ENCODE peak calls at places on chromosomes 4 and X, in seven cellular contexts. F is HepG2, M is sigmoid colon, H is HL-60, A is suprapubic skin, B is Panc1, Z is spleen. P is an unnamed sample.

GRCh38 chrX:48761674-48762471 is at the start of gene GLOD5:
- DNase-seq in F (peak), M (no peak), H (peak), A (no peak), B (no peak), Z (no peak), P (peak)

GRCh38 chrX:108091878-108092291 is 307 bp downstream of the ATG4A start:
- DNase-seq in F (no peak), M (no peak), H (no peak), A (no peak), B (no peak), Z (no peak), P (no peak)

GRCh38 chrX:12946838-12947544 is 27.9 kb upstream of the TMSB4X start:
- DNase-seq in F (peak), M (peak), H (peak), A (peak), B (peak), Z (no peak), P (peak)

GRCh38 chr4:147597561-147597960 is 19.6 kb upstream of the TMEM184C start:
- DNase-seq in F (no peak), M (no peak), H (no peak), A (no peak), B (no peak), Z (no peak), P (no peak)

GRCh38 chr4:74618659-74619058 is 173.7 kb downstream of the AREG start:
- DNase-seq in F (no peak), M (no peak), H (no peak), A (no peak), B (no peak), Z (no peak), P (no peak)

GRCh38 chr4:8351931-8352367 is 82.4 kb downstream of the HTRA3 start:
- DNase-seq in F (peak), M (peak), H (no peak), A (peak), B (no peak), Z (no peak), P (no peak)

GRCh38 chrX:116232833-116233232 is 62.3 kb downstream of the AGTR2 start:
- DNase-seq in F (no peak), M (no peak), H (no peak), A (no peak), B (no peak), Z (no peak), P (no peak)

GRCh38 chrX:148574247-148574973 is 74.0 kb downstream of the AFF2 start:
- DNase-seq in F (no peak), M (no peak), H (no peak), A (no peak), B (no peak), Z (no peak), P (no peak)

GRCh38 chrX:9847071-9847470 is 60.8 kb downstream of the SHROOM2 start:
- DNase-seq in F (peak), M (no peak), H (no peak), A (no peak), B (no peak), Z (no peak), P (no peak)

GRCh38 chrX:42920752-42921151 is 142.8 kb upstream of the PPP1R2C start:
- DNase-seq in F (no peak), M (no peak), H (no peak), A (no peak), B (no peak), Z (no peak), P (no peak)

GRCh38 chr4:112766422-112766821 is 129.5 kb downstream of the LARP7 start:
- DNase-seq in F (no peak), M (no peak), H (peak), A (no peak), B (no peak), Z (no peak), P (no peak)

GRCh38 chr4:45155081-45155777 is 428.9 kb upstream of the GNPDA2 start:
- DNase-seq in F (no peak), M (no peak), H (no peak), A (no peak), B (no peak), Z (no peak), P (no peak)

GRCh38 chr4:52873191-52873590 is 11.1 kb downstream of the RASL11B start:
- DNase-seq in F (no peak), M (no peak), H (no peak), A (no peak), B (no peak), Z (no peak), P (no peak)

GRCh38 chrX:53354669-53355068 is 67.8 kb downstream of the SMC1A start:
- DNase-seq in F (no peak), M (no peak), H (no peak), A (no peak), B (no peak), Z (no peak), P (no peak)

GRCh38 chrX:55816023-55816422 is 98.5 kb downstream of the RRAGB start:
- DNase-seq in F (no peak), M (no peak), H (no peak), A (no peak), B (no peak), Z (no peak), P (no peak)

GRCh38 chr4:74386159-74386558 is 21.2 kb downstream of the EREG start:
- DNase-seq in F (no peak), M (no peak), H (no peak), A (no peak), B (no peak), Z (no peak), P (no peak)

GRCh38 chrX:130165181-130165702 is 399 bp downstream of the AIFM1 start:
- DNase-seq in F (peak), M (no peak), H (no peak), A (no peak), B (no peak), Z (no peak), P (no peak)

GRCh38 chrX:97057349-97057909 is 173.7 kb downstream of the RPA4 start:
- DNase-seq in F (no peak), M (no peak), H (no peak), A (no peak), B (no peak), Z (no peak), P (no peak)

GRCh38 chr4:126610933-126611332 is 1021.8 kb upstream of the INTU start:
- DNase-seq in F (no peak), M (no peak), H (no peak), A (no peak), B (no peak), Z (no peak), P (no peak)

GRCh38 chr4:122514671-122515070 is 58.1 kb upstream of the IL2 start:
- DNase-seq in F (no peak), M (no peak), H (no peak), A (no peak), B (no peak), Z (no peak), P (no peak)

GRCh38 chr4:173426064-173426463 is 27.1 kb upstream of the SCRG1 start:
- DNase-seq in F (no peak), M (no peak), H (no peak), A (no peak), B (no peak), Z (no peak), P (no peak)

GRCh38 chr4:94472056-94472826 is 20.5 kb downstream of the PDLIM5 start:
- DNase-seq in F (peak), M (no peak), H (no peak), A (no peak), B (no peak), Z (no peak), P (no peak)

GRCh38 chr4:47877204-47877603 is 37.2 kb downstream of the NFXL1 start:
- DNase-seq in F (no peak), M (no peak), H (no peak), A (no peak), B (no peak), Z (no peak), P (no peak)

GRCh38 chr4:159776915-159777314 is 674.0 kb downstream of the RAPGEF2 start:
- DNase-seq in F (no peak), M (no peak), H (no peak), A (no peak), B (no peak), Z (no peak), P (no peak)

GRCh38 chr4:6383929-6384328 is 88.5 kb downstream of the PPP2R2C start:
- DNase-seq in F (no peak), M (no peak), H (no peak), A (no peak), B (no peak), Z (peak), P (no peak)

GRCh38 chrX:9785252-9785943 is 831 bp upstream of the SHROOM2 start:
- DNase-seq in F (no peak), M (no peak), H (no peak), A (no peak), B (no peak), Z (peak), P (peak)

GRCh38 chrX:132219343-132219768 is at the start of gene RAP2C:
- DNase-seq in F (peak), M (peak), H (peak), A (peak), B (peak), Z (peak), P (peak)

GRCh38 chr4:54683616-54684346 is 26.0 kb downstream of the KIT start:
- DNase-seq in F (peak), M (no peak), H (peak), A (no peak), B (peak), Z (no peak), P (no peak)

GRCh38 chrX:134459683-134460004 is 321 bp upstream of the HPRT1 start:
- DNase-seq in F (peak), M (no peak), H (no peak), A (no peak), B (no peak), Z (no peak), P (no peak)

GRCh38 chrX:67503004-67503403 is 40.8 kb upstream of the AR start:
- DNase-seq in F (no peak), M (no peak), H (no peak), A (no peak), B (no peak), Z (no peak), P (no peak)

GRCh38 chr4:176883108-176883550 is 90.4 kb upstream of the VEGFC start:
- DNase-seq in F (no peak), M (no peak), H (no peak), A (no peak), B (peak), Z (no peak), P (no peak)
- H3K4me3 ChIP-seq in F (no peak), M (no peak), H (no peak), A (no peak), B (peak), Z (no peak), P (no peak)

GRCh38 chr4:75724066-75724866 is at the start of gene USO1:
- DNase-seq in F (peak), M (peak), H (peak), A (peak), B (peak), Z (peak), P (peak)
- TF ChIP-seq POLR2AphosphoS5 in F (peak), M (peak), H (peak), A (peak), B (peak), Z (peak), P (peak)

DNA sequence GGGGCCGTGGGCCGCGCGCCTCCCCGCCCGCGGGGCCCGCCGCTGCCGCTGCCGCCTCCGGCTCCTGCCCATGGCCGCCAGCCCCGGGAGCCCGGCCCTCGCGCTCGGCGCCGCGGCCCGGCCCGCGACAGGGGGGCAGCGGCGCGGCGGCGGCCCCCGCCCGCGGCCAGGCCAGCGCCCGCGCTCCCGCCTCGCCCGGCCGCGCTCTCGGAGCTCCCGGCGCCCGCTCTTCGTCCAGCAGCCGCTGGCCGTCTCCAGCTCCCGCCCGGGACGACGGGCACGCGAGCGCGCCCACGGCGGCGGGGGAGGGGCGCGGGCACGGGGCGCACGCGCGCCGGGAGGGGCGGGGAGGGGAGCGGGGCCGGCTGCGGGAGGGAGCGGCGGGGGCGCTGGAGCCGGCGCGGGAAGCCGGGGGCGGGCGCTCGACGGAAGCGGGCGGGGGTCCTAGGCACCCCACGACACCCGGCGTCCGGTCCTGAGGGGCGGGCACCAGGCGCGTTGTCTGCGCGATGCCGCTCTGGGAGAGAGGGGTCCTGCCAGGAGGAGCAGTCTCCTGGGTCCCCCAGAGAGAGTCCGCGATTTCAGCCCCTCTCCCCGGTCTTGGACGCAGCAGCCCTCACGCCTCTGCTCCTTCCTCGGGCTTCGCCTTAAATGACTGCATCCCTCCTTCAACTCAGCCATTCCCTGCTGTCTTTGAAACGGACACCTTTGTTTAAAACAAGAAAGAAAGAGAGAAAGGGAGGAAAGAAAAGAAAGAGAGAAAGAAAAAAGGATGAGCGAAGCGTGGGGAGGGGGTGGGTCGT is 489 bp upstream of the PDZD4 start:
- DNase-seq in F (no peak), M (no peak), H (no peak), A (no peak), B (no peak), Z (no peak), P (peak)
- H3K4me3 ChIP-seq in F (no peak), M (no peak), H (no peak), A (peak), B (peak), Z (peak), P (peak)

DNA sequence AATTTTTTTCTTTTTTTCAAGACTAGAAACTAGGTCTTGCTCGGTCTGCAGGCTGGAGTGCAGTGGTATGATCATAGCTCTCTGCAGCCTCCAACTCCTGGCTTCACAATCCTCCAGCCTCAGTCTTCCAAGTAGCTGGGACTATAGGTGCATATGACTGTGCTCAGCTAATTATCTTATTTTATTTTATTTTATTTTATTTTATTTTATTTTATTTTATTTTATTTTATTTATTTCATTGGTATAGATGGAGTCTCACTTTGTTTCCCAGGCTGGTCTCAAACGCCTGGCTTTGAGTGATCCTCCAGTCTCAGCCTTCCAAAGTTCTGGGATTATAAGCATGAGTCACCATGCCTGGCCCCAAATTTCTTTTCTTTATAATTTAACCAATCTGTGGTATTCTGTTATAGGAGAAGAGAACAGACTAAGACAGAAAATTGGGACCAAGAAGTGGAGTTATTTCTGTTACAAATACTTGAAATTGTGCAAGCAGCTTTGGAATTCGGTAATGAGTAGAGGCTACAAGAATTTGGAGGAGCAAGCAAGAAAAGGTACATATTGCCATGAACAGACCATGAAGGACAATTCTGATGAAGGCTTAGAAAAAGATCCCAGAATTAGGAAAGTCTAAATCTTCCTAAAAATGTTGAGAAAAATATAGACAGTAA is 4.0 kb upstream of the PRDM5 start:
- DNase-seq in F (no peak), M (no peak), H (no peak), A (no peak), B (no peak), Z (no peak), P (no peak)
- TF ChIP-seq POLR2AphosphoS5 in F (no peak), M (no peak), H (no peak), A (no peak), B (no peak), Z (no peak), P (no peak)

GRCh38 chrX:71618303-71618721 is at the start of gene CXCR3:
- DNase-seq in F (no peak), M (no peak), H (peak), A (no peak), B (no peak), Z (peak), P (peak)

GRCh38 chrX:71617742-71618141 is 569 bp downstream of the CXCR3 start:
- DNase-seq in F (no peak), M (no peak), H (no peak), A (no peak), B (no peak), Z (no peak), P (no peak)

GRCh38 chrX:71615056-71615455 is 3.3 kb downstream of the CXCR3 start:
- DNase-seq in F (no peak), M (peak), H (no peak), A (no peak), B (no peak), Z (no peak), P (no peak)

GRCh38 chrX:71616672-71617529 is 1.4 kb downstream of the CXCR3 start:
- DNase-seq in F (peak), M (no peak), H (no peak), A (no peak), B (no peak), Z (peak), P (no peak)

DNA sequence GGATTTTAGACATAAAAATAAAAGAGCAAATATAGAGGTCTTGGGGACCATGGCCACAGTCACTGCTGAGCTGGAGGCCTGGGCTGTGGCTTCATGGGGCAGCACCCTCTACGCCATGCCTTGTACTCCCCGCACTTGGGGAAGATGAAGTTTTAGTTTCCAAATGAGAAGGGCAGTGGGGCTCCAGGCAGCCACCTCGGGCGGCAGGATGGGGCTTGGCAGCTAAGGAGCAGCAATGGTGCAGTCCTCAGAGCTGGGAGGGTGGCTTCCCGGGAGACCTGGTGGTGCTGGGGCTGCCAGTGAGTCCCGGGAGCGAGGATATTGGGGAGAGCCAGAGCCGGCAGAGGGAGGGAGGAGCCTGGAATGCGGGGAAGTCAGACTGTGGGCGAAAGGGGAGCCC is 2.4 kb downstream of the CXCR3 start:
- DNase-seq in F (no peak), M (peak), H (no peak), A (no peak), B (no peak), Z (no peak), P (no peak)
- H3K4me3 ChIP-seq in F (no peak), M (no peak), H (no peak), A (no peak), B (no peak), Z (peak), P (no peak)

GRCh38 chr4:88359558-88359957 is 19.1 kb upstream of the HERC6 start:
- DNase-seq in F (no peak), M (no peak), H (no peak), A (no peak), B (no peak), Z (no peak), P (no peak)

GRCh38 chr4:88360256-88360655 is 18.4 kb upstream of the HERC6 start:
- DNase-seq in F (no peak), M (no peak), H (no peak), A (no peak), B (no peak), Z (no peak), P (no peak)

GRCh38 chr4:88357262-88357661 is 21.4 kb upstream of the HERC6 start:
- DNase-seq in F (no peak), M (no peak), H (no peak), A (no peak), B (no peak), Z (no peak), P (no peak)

GRCh38 chr4:88356771-88357170 is 21.9 kb upstream of the HERC6 start:
- DNase-seq in F (no peak), M (no peak), H (no peak), A (no peak), B (no peak), Z (no peak), P (no peak)

GRCh38 chr4:88360791-88361190 is 17.9 kb upstream of the HERC6 start:
- DNase-seq in F (no peak), M (no peak), H (no peak), A (no peak), B (no peak), Z (no peak), P (peak)
- TF ChIP-seq POLR2AphosphoS5 in F (no peak), M (no peak), H (no peak), A (no peak), B (no peak), Z (no peak), P (no peak)